ENCODE peak calls at places on chromosomes 4 and X, in nine cellular contexts. V is adrenal gland, B is suprapubic skin, A is stomach, J is lower lobe of right lung, S is pancreas, F is HCT116, H is prostate gland, G is WERI-Rb-1. Z is an unnamed sample. For H3K36me3 and H3K9me3, the result is how much of the 10 kb centered on the place peaks cover.

GRCh38 chrX:108169768-108170167 is 78.2 kb downstream of the ATG4A start:
- DNase-seq in G (no peak), B (no peak), H (no peak), A (no peak), V (no peak), S (no peak), J (no peak), F (no peak), Z (no peak)

GRCh38 chrX:54352677-54353076 is 5.2 kb downstream of the WNK3 start:
- DNase-seq in H (no peak), S (no peak), J (no peak), A (no peak), G (no peak), B (no peak), F (no peak), V (no peak), Z (no peak)

GRCh38 chr4:101357751-101358150 is 10.4 kb upstream of the PPP3CA start:
- DNase-seq in S (no peak), A (no peak), J (no peak), V (peak), F (no peak), G (no peak), B (no peak), H (no peak), Z (no peak)

GRCh38 chr4:1402516-1403101 is 3.6 kb downstream of the NKX1-1 start:
- DNase-seq in B (no peak), A (peak), S (no peak), J (peak), F (no peak), G (peak), H (no peak), V (peak), Z (no peak)

GRCh38 chrX:43813898-43814297 is 68.4 kb downstream of the MAOB start:
- DNase-seq in V (peak), B (no peak), H (no peak), F (peak), G (peak), J (no peak), S (no peak), A (no peak), Z (no peak)

GRCh38 chr4:53507671-53508286 is 83.5 kb downstream of the LNX1 start:
- DNase-seq in H (no peak), S (no peak), G (no peak), B (no peak), V (peak), A (peak), F (no peak), J (no peak), Z (peak)

GRCh38 chrX:133989993-133990392 is 4.6 kb upstream of the GPC3 start:
- DNase-seq in B (no peak), A (no peak), H (no peak), S (no peak), V (no peak), J (no peak), G (no peak), F (no peak), Z (no peak)

GRCh38 chrX:78333521-78333920 is 6.1 kb upstream of the CYSLTR1 start:
- DNase-seq in S (no peak), J (no peak), H (peak), V (no peak), G (no peak), B (no peak), F (no peak), A (no peak), Z (no peak)

GRCh38 chr4:140252144-140252741 is 98.3 kb upstream of the MAML3 start:
- DNase-seq in J (peak), V (peak), F (no peak), B (no peak), A (peak), G (peak), H (peak), S (no peak), Z (no peak)

GRCh38 chrX:43756076-43756475 is 100.0 kb downstream of the MAOA start:
- DNase-seq in V (no peak), H (no peak), S (no peak), B (no peak), A (no peak), G (no peak), J (no peak), F (no peak), Z (no peak)

GRCh38 chr4:107858158-107858742 is 33.5 kb downstream of the SGMS2 start:
- DNase-seq in F (no peak), H (no peak), S (no peak), J (no peak), G (no peak), A (no peak), B (no peak), V (no peak), Z (no peak)

GRCh38 chr4:80225628-80226027 is 28.3 kb downstream of the PRDM8 start:
- DNase-seq in A (no peak), G (no peak), H (no peak), F (no peak), V (no peak), J (no peak), B (no peak), S (no peak), Z (no peak)

GRCh38 chr4:80229128-80229527 is 31.8 kb downstream of the PRDM8 start:
- DNase-seq in H (no peak), F (no peak), S (no peak), B (no peak), J (no peak), A (no peak), V (no peak), G (no peak), Z (no peak)

GRCh38 chr4:80228460-80228859 is 31.2 kb downstream of the PRDM8 start:
- DNase-seq in V (no peak), G (no peak), B (no peak), H (no peak), F (no peak), S (no peak), J (no peak), A (no peak), Z (no peak)

GRCh38 chr4:80229590-80229989 is 32.3 kb downstream of the PRDM8 start:
- DNase-seq in H (no peak), J (no peak), F (no peak), S (no peak), A (no peak), V (no peak), G (no peak), B (no peak), Z (no peak)

GRCh38 chr4:80226091-80226490 is 28.8 kb downstream of the PRDM8 start:
- DNase-seq in G (no peak), J (no peak), S (no peak), A (no peak), H (no peak), V (no peak), F (no peak), B (no peak), Z (no peak)
- H3K36me3 ChIP-seq in G (under half), J (under half), S (under half), A (under half), H (under half), V (under half), F (under half), B (under half), Z (under half)

GRCh38 chrX:15418041-15418706 is 34.0 kb upstream of the VEGFD start:
- DNase-seq in J (no peak), F (no peak), A (no peak), V (no peak), S (no peak), B (no peak), H (no peak), G (no peak), Z (no peak)

GRCh38 chrX:15410430-15410829 is 26.2 kb upstream of the VEGFD start:
- DNase-seq in V (no peak), F (no peak), H (no peak), S (no peak), B (no peak), G (no peak), J (no peak), A (no peak), Z (no peak)

GRCh38 chrX:15413101-15413500 is 28.9 kb upstream of the VEGFD start:
- DNase-seq in H (no peak), S (no peak), F (no peak), V (no peak), B (no peak), J (no peak), A (no peak), G (no peak), Z (no peak)

GRCh38 chrX:15418707-15419181 is 34.5 kb upstream of the VEGFD start:
- DNase-seq in S (no peak), F (no peak), A (no peak), H (no peak), G (no peak), J (no peak), B (no peak), V (no peak), Z (no peak)

DNA sequence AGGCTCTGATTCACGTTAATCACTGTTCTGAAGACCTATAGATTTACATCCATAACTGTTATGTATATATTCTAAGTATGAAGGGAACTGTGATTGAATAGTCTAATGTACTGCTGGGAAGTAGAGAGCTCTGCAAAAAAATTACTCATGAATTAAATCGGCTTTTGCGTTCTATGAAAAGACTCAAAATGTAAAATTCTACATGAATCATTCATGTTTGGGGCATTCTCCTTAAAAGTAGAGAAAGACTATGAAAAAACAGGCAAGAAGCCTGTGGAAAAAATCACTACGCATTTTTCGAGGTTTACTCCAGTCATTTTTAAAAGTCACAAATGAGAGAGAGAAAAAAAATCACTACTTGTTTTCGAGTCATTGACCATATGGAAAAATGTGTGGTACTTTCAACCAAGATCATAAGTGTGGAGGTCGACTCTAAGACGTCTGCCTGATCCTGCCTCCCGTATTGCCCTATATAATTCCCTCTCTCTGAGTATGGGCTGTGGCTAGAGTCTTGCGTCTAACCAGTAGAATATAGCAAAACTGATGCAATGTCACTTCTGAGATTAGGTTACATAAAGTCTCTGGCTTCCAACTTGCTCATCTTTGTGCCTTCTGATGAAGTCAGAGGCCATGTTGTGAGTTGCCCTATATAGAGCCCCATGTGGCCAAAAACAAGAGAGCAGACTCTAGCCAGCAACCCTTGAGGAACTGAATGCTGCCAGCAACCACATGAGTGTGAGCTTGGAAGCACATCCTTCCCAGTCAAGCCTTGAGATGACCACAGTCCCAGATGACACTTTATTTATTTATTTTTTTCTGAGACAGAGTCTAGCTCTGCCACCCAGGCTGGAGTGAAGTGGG is 32.1 kb upstream of the VEGFD start:
- DNase-seq in A (no peak), H (no peak), F (no peak), B (no peak), J (no peak), G (no peak), V (no peak), S (no peak), Z (no peak)
- TF ChIP-seq CTCF in A (no peak), H (no peak), F (no peak), B (no peak), J (no peak), G (no peak), V (no peak), S (no peak), Z (no peak)

GRCh38 chrX:56805399-56805798 is 76.4 kb downstream of the NBDY start:
- DNase-seq in S (no peak), J (no peak), H (no peak), A (no peak), F (no peak), G (no peak), B (no peak), V (no peak), Z (no peak)
- H3K9me3 ChIP-seq in S (under half), J (under half), H (under half), A (under half), F (under half), G (under half), B (under half), V (under half), Z (under half)

DNA sequence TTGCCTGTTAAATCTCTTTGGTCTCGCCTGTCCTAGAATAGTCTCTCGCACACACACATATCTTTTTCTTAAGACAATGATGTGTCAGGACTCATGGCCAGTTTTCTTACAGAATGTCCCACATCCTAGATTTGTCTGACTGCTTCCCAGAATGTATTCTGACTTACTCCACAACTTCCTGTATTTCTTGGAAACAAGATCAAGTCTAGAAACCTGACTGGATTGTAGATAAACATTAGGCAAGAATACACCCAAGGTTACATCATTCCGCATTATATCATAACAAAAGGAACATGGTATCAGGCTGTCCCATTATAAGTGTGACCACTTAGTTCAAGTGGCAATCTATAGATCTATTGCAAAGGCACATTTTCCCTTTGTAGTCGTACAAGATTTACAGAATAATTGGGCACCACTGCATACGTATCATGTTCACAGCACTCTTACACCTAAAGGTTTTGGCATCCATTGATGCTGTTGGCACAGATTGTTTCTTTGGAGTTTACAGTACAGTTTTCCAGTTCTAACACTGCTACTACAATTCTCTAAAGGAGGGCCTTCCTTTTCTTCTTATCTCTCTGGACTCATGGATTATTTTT is 56.4 kb downstream of the FBXW7 start:
- DNase-seq in G (no peak), V (no peak), J (no peak), F (no peak), B (no peak), A (no peak), H (no peak), S (no peak), Z (no peak)
- H3K36me3 ChIP-seq in G (under half), V (under half), J (under half), F (under half), B (under half), A (under half), H (under half), S (under half), Z (under half)

GRCh38 chrX:109392895-109393294 is 89.0 kb downstream of the GUCY2F start:
- DNase-seq in H (no peak), B (no peak), A (no peak), F (no peak), V (no peak), G (no peak), J (no peak), S (no peak), Z (no peak)

GRCh38 chrX:109399831-109400230 is 82.1 kb downstream of the GUCY2F start:
- DNase-seq in G (no peak), H (no peak), V (no peak), J (no peak), A (no peak), S (no peak), B (no peak), F (no peak), Z (no peak)

GRCh38 chrX:109390556-109390955 is 91.3 kb downstream of the GUCY2F start:
- DNase-seq in S (no peak), V (no peak), H (no peak), B (no peak), J (no peak), F (no peak), G (no peak), A (no peak), Z (no peak)

GRCh38 chrX:109389917-109390316 is 92.0 kb downstream of the GUCY2F start:
- DNase-seq in H (no peak), J (no peak), V (no peak), F (no peak), A (no peak), S (no peak), G (no peak), B (no peak), Z (no peak)

GRCh38 chrX:109393859-109394258 is 88.0 kb downstream of the GUCY2F start:
- DNase-seq in V (no peak), S (no peak), A (no peak), H (no peak), F (no peak), G (no peak), J (no peak), B (no peak), Z (no peak)
- TF ChIP-seq CTCF in V (no peak), S (no peak), A (no peak), H (no peak), F (no peak), G (no peak), J (no peak), B (no peak), Z (no peak)

GRCh38 chrX:136202889-136203288 is 48.3 kb downstream of the MAP7D3 start:
- DNase-seq in S (no peak), V (no peak), F (no peak), A (no peak), B (no peak), G (no peak), J (no peak), H (no peak), Z (no peak)
- H3K9me3 ChIP-seq in S (under half), V (under half), F (under half), A (under half), B (under half), G (under half), J (under half), H (under half), Z (under half)

Z was measured in thoracic aorta.